ENCODE peak calls at places on chromosome X, in four cellular contexts. One of them, this sample, is unnamed.

GRCh38 chrX:10856797-10857196 is 236.4 kb upstream of the MID1 start:
- DNase-seq in fibroblast of mammary gland: no peak
- DNase-seq in dorsolateral prefrontal cortex: no peak
- DNase-seq in HCT116: no peak
- DNase-seq in this sample: no peak

GRCh38 chrX:136452614-136453013 is 35.1 kb upstream of the BRS3 start:
- DNase-seq in fibroblast of mammary gland: no peak
- DNase-seq in dorsolateral prefrontal cortex: no peak
- DNase-seq in HCT116: no peak
- DNase-seq in this sample: no peak

GRCh38 chrX:43892471-43892870 is 10.2 kb upstream of the MAOB start:
- DNase-seq in HCT116: no peak
- DNase-seq in dorsolateral prefrontal cortex: no peak
- DNase-seq in fibroblast of mammary gland: no peak
- DNase-seq in this sample: no peak

GRCh38 chrX:31136144-31136572 is 64.3 kb upstream of the FTHL17 start:
- DNase-seq in fibroblast of mammary gland: no peak
- DNase-seq in HCT116: no peak
- DNase-seq in dorsolateral prefrontal cortex: no peak
- DNase-seq in this sample: no peak

GRCh38 chrX:111490683-111491082 is 20.8 kb upstream of the SERTM2 start:
- DNase-seq in fibroblast of mammary gland: peak; percentile 25
- DNase-seq in dorsolateral prefrontal cortex: no peak
- DNase-seq in HCT116: no peak
- DNase-seq in this sample: no peak

GRCh38 chrX:54427837-54428424 is 12.3 kb upstream of the TSR2 start:
- DNase-seq in dorsolateral prefrontal cortex: no peak
- DNase-seq in fibroblast of mammary gland: no peak
- DNase-seq in HCT116: no peak
- DNase-seq in this sample: no peak

GRCh38 chrX:69069876-69070275 is 95.4 kb downstream of the PJA1 start:
- DNase-seq in fibroblast of mammary gland: no peak
- DNase-seq in HCT116: no peak
- DNase-seq in dorsolateral prefrontal cortex: no peak
- DNase-seq in this sample: no peak

GRCh38 chrX:97547873-97548578 is 664.3 kb downstream of the RPA4 start:
- DNase-seq in HCT116: peak; percentile 2
- DNase-seq in fibroblast of mammary gland: peak; percentile 24
- DNase-seq in dorsolateral prefrontal cortex: no peak
- DNase-seq in this sample: no peak

GRCh38 chrX:10579753-10580060 is 40.7 kb downstream of the MID1 start:
- DNase-seq in fibroblast of mammary gland: peak; percentile 66
- DNase-seq in dorsolateral prefrontal cortex: no peak
- DNase-seq in HCT116: peak; percentile 70
- DNase-seq in this sample: no peak

GRCh38 chrX:144586756-144587155 is 660.5 kb upstream of the SPANXN1 start:
- DNase-seq in dorsolateral prefrontal cortex: no peak
- DNase-seq in fibroblast of mammary gland: peak; percentile 44
- DNase-seq in HCT116: no peak
- DNase-seq in this sample: no peak

GRCh38 chrX:3592184-3592583 is 121.3 kb downstream of the PRKX start:
- DNase-seq in dorsolateral prefrontal cortex: no peak
- DNase-seq in fibroblast of mammary gland: no peak
- DNase-seq in HCT116: no peak
- DNase-seq in this sample: no peak

GRCh38 chrX:152907084-152907651 is 9.3 kb downstream of the ZNF185 start:
- DNase-seq in HCT116: no peak
- DNase-seq in fibroblast of mammary gland: peak; percentile 80
- DNase-seq in dorsolateral prefrontal cortex: no peak
- DNase-seq in this sample: no peak
- H3K4me3 ChIP-seq in HCT116: no peak overlapping the region
- H3K4me3 ChIP-seq in fibroblast of mammary gland: no peak overlapping the region
- H3K4me3 ChIP-seq in dorsolateral prefrontal cortex: no peak overlapping the region
- H3K4me3 ChIP-seq in this sample: no peak overlapping the region

DNA sequence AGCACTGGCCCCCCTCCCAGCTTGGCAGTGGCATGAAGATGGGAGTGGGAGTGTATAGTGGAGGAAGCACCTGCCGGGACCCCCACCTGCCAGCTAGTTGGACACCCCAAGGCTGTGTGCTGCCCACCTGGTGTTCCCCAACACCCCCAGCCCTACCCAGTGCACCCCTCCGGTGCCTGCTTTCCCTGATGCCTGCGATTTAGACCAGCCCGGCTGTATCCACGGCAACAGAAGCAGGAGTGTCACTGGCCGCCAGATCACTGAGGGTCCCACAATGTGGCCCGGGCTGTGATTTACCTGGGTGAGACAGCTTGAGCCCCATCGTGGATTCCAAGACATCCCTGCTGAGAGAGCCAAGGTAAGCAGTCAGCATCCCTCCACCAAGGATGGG is 533 bp downstream of the GPR173 start:
- DNase-seq in fibroblast of mammary gland: no peak
- DNase-seq in dorsolateral prefrontal cortex: no peak
- DNase-seq in HCT116: no peak
- DNase-seq in this sample: no peak
- H3K4me3 ChIP-seq in fibroblast of mammary gland: peak overlapping the region; percentile 63
- H3K4me3 ChIP-seq in dorsolateral prefrontal cortex: peak overlapping the region; percentile 70
- H3K4me3 ChIP-seq in HCT116: peak overlapping the region; percentile 45
- H3K4me3 ChIP-seq in this sample: peak overlapping the region; percentile 54

GRCh38 chrX:153333271-153333670 is 682 bp upstream of the ZNF275 start:
- DNase-seq in HCT116: no peak
- DNase-seq in dorsolateral prefrontal cortex: no peak
- DNase-seq in fibroblast of mammary gland: peak; percentile 73
- DNase-seq in this sample: no peak
- H3K4me3 ChIP-seq in HCT116: peak overlapping the region; percentile 42
- H3K4me3 ChIP-seq in dorsolateral prefrontal cortex: peak overlapping the region; percentile 75
- H3K4me3 ChIP-seq in fibroblast of mammary gland: peak overlapping the region; percentile 49
- H3K4me3 ChIP-seq in this sample: peak overlapping the region; percentile 41

GRCh38 chrX:119223784-119224183 is 12.3 kb upstream of the PGRMC1 start:
- DNase-seq in dorsolateral prefrontal cortex: no peak
- DNase-seq in fibroblast of mammary gland: no peak
- DNase-seq in HCT116: no peak
- DNase-seq in this sample: no peak
- H3K4me3 ChIP-seq in dorsolateral prefrontal cortex: no peak overlapping the region
- H3K4me3 ChIP-seq in fibroblast of mammary gland: no peak overlapping the region
- H3K4me3 ChIP-seq in HCT116: no peak overlapping the region
- H3K4me3 ChIP-seq in this sample: no peak overlapping the region

GRCh38 chrX:24464836-24465523 is at the start of gene PDK3:
- DNase-seq in dorsolateral prefrontal cortex: peak; percentile 77
- DNase-seq in fibroblast of mammary gland: peak; percentile 69
- DNase-seq in HCT116: peak; percentile 66
- DNase-seq in this sample: peak; percentile 75
- H3K4me3 ChIP-seq in dorsolateral prefrontal cortex: peak within 1 kb of the TSS; percentile 82
- H3K4me3 ChIP-seq in fibroblast of mammary gland: peak within 1 kb of the TSS; percentile 60
- H3K4me3 ChIP-seq in HCT116: peak within 1 kb of the TSS; percentile 64
- H3K4me3 ChIP-seq in this sample: peak within 1 kb of the TSS; percentile 57

GRCh38 chrX:66144258-66144657 is 19.8 kb upstream of the HEPH start:
- DNase-seq in dorsolateral prefrontal cortex: no peak
- DNase-seq in HCT116: no peak
- DNase-seq in fibroblast of mammary gland: no peak
- DNase-seq in this sample: no peak
- H3K4me3 ChIP-seq in dorsolateral prefrontal cortex: no peak overlapping the region
- H3K4me3 ChIP-seq in HCT116: no peak overlapping the region
- H3K4me3 ChIP-seq in fibroblast of mammary gland: no peak overlapping the region
- H3K4me3 ChIP-seq in this sample: no peak overlapping the region

DNA sequence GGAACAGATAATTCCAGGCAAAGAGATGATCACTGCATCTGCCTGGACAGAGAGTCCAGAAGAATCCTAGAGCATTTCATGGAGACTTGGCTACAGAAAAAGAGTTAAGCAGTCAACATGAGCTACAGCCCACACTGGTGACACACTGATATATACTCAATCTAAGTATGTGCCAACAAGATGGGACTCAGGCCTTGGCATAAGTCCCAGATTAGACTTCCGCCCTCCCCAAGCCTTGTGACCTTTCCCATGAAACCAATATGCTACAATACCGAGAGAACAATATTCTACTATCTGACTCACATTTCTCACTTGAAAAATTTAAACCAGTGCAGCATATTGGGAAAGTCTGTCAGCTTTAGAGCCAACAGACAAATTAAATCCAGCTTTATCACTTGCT is 65.7 kb upstream of the SLITRK2 start:
- DNase-seq in dorsolateral prefrontal cortex: no peak
- DNase-seq in fibroblast of mammary gland: peak; percentile 87
- DNase-seq in HCT116: no peak
- DNase-seq in this sample: peak; percentile 30
- H3K4me3 ChIP-seq in dorsolateral prefrontal cortex: no peak overlapping the region
- H3K4me3 ChIP-seq in fibroblast of mammary gland: no peak overlapping the region
- H3K4me3 ChIP-seq in HCT116: no peak overlapping the region
- H3K4me3 ChIP-seq in this sample: no peak overlapping the region

GRCh38 chrX:49039598-49040375 is 3.4 kb downstream of the TFE3 start:
- DNase-seq in dorsolateral prefrontal cortex: no peak
- DNase-seq in fibroblast of mammary gland: peak; percentile 94
- DNase-seq in HCT116: peak; percentile 75
- DNase-seq in this sample: peak; percentile 89
- H3K4me3 ChIP-seq in dorsolateral prefrontal cortex: peak overlapping the region; percentile 88
- H3K4me3 ChIP-seq in fibroblast of mammary gland: peak overlapping the region; percentile 77
- H3K4me3 ChIP-seq in HCT116: peak overlapping the region; percentile 35
- H3K4me3 ChIP-seq in this sample: peak overlapping the region; percentile 86

DNA sequence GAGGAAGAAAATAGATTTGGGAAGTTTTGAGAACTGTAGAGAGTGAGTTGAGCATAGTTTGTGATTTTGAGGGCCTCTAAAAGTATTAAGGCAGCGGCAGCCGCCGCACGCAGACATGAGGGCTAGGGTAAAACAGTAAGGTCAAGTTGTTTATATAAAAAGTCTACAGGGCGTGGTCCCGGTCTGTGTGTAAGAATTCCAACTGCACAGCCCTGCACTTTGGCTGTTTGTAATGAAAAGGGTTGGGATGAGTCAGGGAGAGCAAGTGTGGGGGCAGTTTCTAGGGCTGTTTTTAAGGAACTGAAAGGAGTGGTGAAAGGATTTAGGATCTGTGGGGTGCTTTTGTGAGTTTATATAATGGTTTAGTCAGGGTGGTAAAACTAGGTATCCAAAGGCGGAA is 55.0 kb downstream of the BEX3 start:
- DNase-seq in dorsolateral prefrontal cortex: no peak
- DNase-seq in fibroblast of mammary gland: peak; percentile 67
- DNase-seq in HCT116: no peak
- DNase-seq in this sample: peak; percentile 55
- H3K4me3 ChIP-seq in dorsolateral prefrontal cortex: no peak overlapping the region
- H3K4me3 ChIP-seq in fibroblast of mammary gland: no peak overlapping the region
- H3K4me3 ChIP-seq in HCT116: no peak overlapping the region
- H3K4me3 ChIP-seq in this sample: no peak overlapping the region

This sample was measured in MG63.